ENCODE peak calls at places on chromosomes 16 and 17, in four cellular contexts. S is stomach, R is uterus, U is A549. C is an unnamed sample.

GRCh38 chr16:47142469-47143328 is 1.0 kb downstream of the NETO2 start:
- DNase-seq in S (peak; percentile 29), R (no peak), U (peak; percentile 25), C (peak; percentile 40)

GRCh38 chr16:25748099-25748654 is 56.4 kb downstream of the HS3ST4 start:
- DNase-seq in S (no peak), R (no peak), U (no peak), C (no peak)

GRCh38 chr17:54662978-54663876 is 237.4 kb upstream of the TOM1L1 start:
- DNase-seq in S (no peak), R (no peak), U (no peak), C (no peak)

GRCh38 chr17:49224198-49224996 is 6.2 kb downstream of the PHOSPHO1 start:
- DNase-seq in S (peak; percentile 46), R (no peak), U (no peak), C (no peak)

GRCh38 chr16:77897038-77897437 is 108.7 kb downstream of the VAT1L start:
- DNase-seq in S (no peak), R (no peak), U (no peak), C (no peak)

GRCh38 chr17:72717276-72717675 is 375.2 kb downstream of the SLC39A11 start:
- DNase-seq in S (no peak), R (no peak), U (no peak), C (no peak)

GRCh38 chr16:81618661-81619060 is 160.4 kb upstream of the PLCG2 start:
- DNase-seq in S (peak; percentile 66), R (no peak), U (no peak), C (no peak)

GRCh38 chr16:82936941-82937551 is 310.3 kb downstream of the CDH13 start:
- DNase-seq in S (no peak), R (no peak), U (no peak), C (peak; percentile 15)

GRCh38 chr16:79863128-79864031 is 262.8 kb upstream of the MAF start:
- DNase-seq in S (no peak), R (no peak), U (no peak), C (no peak)
- TF ChIP-seq POLR2A in S (no peak), R (no peak), U (no peak), C (no peak)

GRCh38 chr17:40563371-40564052 is 1.8 kb downstream of the CCR7 start:
- DNase-seq in S (peak; percentile 20), R (no peak), U (no peak), C (no peak)
- TF ChIP-seq POLR2A in S (no peak), R (no peak), U (no peak), C (no peak)

GRCh38 chr16:83952940-83953795 is at the start of gene OSGIN1:
- DNase-seq in S (peak; percentile 96), R (peak; percentile 94), U (peak; percentile 90), C (peak; percentile 94)
- TF ChIP-seq POLR2A in S (peak; percentile 95), R (peak; percentile 59), U (peak; percentile 96), C (peak; percentile 89)

GRCh38 chr17:76725580-76726230 is 701 bp downstream of the JMJD6 start:
- DNase-seq in S (peak; percentile 73), R (peak; percentile 68), U (peak; percentile 71), C (no peak)
- TF ChIP-seq POLR2A in S (no peak), R (no peak), U (no peak), C (peak; percentile 26)

DNA sequence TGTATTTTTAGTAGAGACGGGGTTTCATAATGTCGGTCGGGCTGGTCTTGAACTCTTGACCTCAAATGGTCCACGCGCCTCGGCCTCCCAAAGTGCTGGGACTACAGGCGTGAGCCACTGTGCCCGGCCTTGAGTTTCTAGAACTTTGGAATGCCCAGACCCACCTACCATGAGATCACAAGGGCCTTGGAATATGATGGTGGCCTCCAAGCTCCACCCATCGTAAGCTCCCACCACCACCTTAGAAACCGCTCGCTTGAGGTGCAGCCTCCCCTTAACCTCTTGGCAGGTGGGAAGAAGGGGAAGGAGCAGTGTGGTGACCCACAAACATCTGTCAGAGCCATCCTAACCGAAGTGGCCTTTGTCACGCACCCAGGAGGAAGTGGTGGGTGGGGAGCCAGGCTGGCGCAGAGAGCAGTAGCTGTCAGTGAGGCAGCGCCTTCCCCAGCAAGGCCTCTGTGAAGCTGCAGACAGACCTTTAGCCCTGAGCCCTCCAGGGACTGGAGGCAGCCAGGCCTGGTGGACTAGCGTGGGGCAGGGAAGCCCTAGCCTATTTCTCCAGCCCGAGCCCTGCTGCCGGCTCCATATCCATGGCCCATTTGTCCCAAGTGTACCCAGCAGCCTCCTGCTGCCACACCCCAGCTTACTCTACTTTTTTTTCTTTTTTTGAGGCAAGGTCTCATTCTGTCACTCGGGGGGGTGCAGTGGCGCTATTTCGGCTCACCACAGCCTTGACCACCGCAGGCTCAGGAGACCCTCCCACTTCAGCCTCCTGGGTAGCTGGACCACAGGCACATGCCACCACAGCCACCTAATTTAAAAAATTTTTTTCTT is 13.1 kb upstream of the SEPHS2 start:
- DNase-seq in S (peak; percentile 52), R (no peak), U (no peak), C (no peak)
- TF ChIP-seq POLR2A in S (no peak), R (no peak), U (no peak), C (no peak)

DNA sequence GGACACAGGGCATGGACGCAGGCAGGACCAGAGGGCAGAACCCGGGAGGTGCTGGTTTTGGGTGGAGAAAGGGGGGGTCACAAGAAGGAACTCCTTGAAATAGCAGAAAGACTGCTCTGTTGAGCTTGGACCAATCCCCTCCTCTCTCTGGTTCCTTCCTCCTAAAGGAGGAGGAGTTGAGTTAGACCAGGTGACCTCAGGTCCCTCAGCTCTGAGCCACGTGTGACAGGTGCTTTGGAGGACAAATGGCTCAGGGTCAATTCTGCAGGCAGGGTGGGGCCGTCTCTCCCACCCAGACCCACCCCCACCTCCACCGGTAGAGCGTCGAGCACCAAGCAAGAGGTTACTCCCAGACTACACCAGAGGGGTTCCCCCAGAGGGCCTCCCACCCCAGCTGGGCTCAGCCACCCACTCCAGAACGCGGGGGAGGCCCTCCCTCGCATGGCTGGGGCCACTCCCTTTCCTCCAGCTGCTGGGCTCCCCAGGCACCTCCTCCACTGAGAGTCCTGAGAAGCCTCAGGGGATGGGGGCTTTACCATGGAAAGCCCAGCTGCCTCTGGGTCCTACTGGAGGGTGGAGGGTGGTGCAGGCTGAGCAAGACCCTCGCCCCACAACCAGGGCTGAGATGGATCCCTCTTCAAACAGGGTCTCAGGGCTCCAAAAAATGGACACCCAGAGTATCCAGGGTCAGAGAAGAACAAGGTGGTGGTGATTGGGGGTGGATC is 7.7 kb downstream of the MYO1C start:
- DNase-seq in S (peak; percentile 69), R (peak; percentile 68), U (peak; percentile 57), C (peak; percentile 76)
- TF ChIP-seq POLR2A in S (no peak), R (no peak), U (no peak), C (no peak)

GRCh38 chr17:58005728-58006562 is 1.1 kb downstream of the SRSF1 start:
- DNase-seq in S (no peak), R (no peak), U (no peak), C (no peak)

GRCh38 chr17:58005031-58005727 is 1.9 kb downstream of the SRSF1 start:
- DNase-seq in S (no peak), R (no peak), U (no peak), C (no peak)

GRCh38 chr17:58006924-58007780 is at the start of gene SRSF1:
- DNase-seq in S (peak; percentile 97), R (peak; percentile 98), U (peak; percentile 98), C (peak; percentile 94)

GRCh38 chr17:58007781-58008706 is 998 bp upstream of the SRSF1 start:
- DNase-seq in S (no peak), R (peak; percentile 18), U (no peak), C (no peak)

DNA sequence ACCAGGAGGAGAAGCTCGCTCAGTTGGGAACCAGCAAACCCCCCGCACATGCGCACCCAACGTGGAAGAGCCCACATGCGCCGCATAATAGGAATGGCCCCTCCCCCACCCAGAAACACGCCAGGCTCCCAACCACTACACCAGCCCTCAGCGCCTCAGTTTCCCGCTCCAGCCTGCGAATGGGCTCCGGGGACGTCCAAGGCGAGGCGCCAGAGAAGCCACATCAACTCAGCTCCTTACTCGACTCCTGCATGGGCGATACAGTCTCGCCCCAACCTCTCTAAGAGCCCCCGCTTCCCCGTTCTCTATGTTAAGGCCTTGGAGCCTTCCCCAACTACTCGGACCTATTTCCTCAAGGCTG is 503 bp downstream of the SRSF1 start:
- DNase-seq in S (peak; percentile 73), R (peak; percentile 76), U (peak; percentile 59), C (no peak)
- TF ChIP-seq POLR2A in S (no peak), R (no peak), U (no peak), C (peak; percentile 25)